ENCODE peak calls at places on chromosomes 11 and 22, in ten cellular contexts. W is CD8-positive, alpha-beta memory T cell; G is stomach; V is IMR-90; T is AG04450; Y is prostate gland; S is CD8-positive, alpha-beta T cell; D is neural progenitor cell; H is GM23248; K is lower lobe of right lung. O is an unnamed sample.

GRCh38 chr11:31921066-31921465 is 109.9 kb upstream of the PAX6 start:
- DNase-seq in W (no peak), G (no peak), V (no peak), T (no peak), Y (no peak), S (no peak), D (no peak), H (no peak), K (no peak), O (no peak)

GRCh38 chr11:27183672-27184457 is 143.2 kb downstream of the BBOX1 start:
- DNase-seq in W (peak; percentile 30), G (peak; percentile 62), V (peak; percentile 72), T (peak; percentile 41), Y (peak; percentile 64), S (peak; percentile 29), D (peak; percentile 75), H (peak; percentile 86), K (no peak), O (peak; percentile 32)

GRCh38 chr11:117941163-117941707 is 12.0 kb upstream of the TMPRSS13 start:
- DNase-seq in W (no peak), G (peak; percentile 17), V (no peak), T (no peak), Y (no peak), S (no peak), D (no peak), H (no peak), K (no peak), O (peak; percentile 38)

GRCh38 chr22:45199723-45200122 is 36.0 kb downstream of the NUP50 start:
- DNase-seq in W (no peak), G (no peak), V (no peak), T (no peak), Y (no peak), S (no peak), D (no peak), H (no peak), K (peak; percentile 41), O (no peak)

GRCh38 chr11:68965901-68966868 is 14.6 kb downstream of the MRGPRD start:
- DNase-seq in W (no peak), G (no peak), V (no peak), T (no peak), Y (no peak), S (peak; percentile 48), D (no peak), H (no peak), K (peak; percentile 29), O (no peak)

GRCh38 chr11:128884703-128885338 is 6.3 kb upstream of the KCNJ5 start:
- DNase-seq in W (peak; percentile 64), G (peak; percentile 70), V (peak; percentile 69), T (peak; percentile 33), Y (peak; percentile 78), S (peak; percentile 50), D (peak; percentile 73), H (peak; percentile 69), K (no peak), O (peak; percentile 63)

GRCh38 chr11:4610258-4610935 is 2.4 kb upstream of the TRIM68 start:
- DNase-seq in W (peak; percentile 11), G (no peak), V (peak; percentile 5), T (no peak), Y (no peak), S (no peak), D (no peak), H (peak; percentile 23), K (no peak), O (no peak)

GRCh38 chr11:73406619-73407018 is 30.4 kb downstream of the RELT start:
- DNase-seq in W (no peak), G (no peak), V (no peak), T (no peak), Y (no peak), S (no peak), D (no peak), H (no peak), K (no peak), O (no peak)

GRCh38 chr11:22432331-22433065 is 94.3 kb downstream of the SLC17A6 start:
- DNase-seq in W (no peak), G (no peak), V (peak; percentile 24), T (no peak), Y (no peak), S (no peak), D (peak; percentile 32), H (peak; percentile 58), K (no peak), O (no peak)

GRCh38 chr11:7437706-7438105 is 47.6 kb upstream of the OLFML1 start:
- DNase-seq in W (no peak), G (no peak), V (no peak), T (no peak), Y (no peak), S (no peak), D (no peak), H (peak; percentile 80), K (no peak), O (no peak)

GRCh38 chr11:16158426-16158994 is 197.8 kb downstream of the SOX6 start:
- DNase-seq in W (no peak), G (no peak), V (no peak), T (no peak), Y (no peak), S (no peak), D (no peak), H (no peak), K (no peak), O (no peak)

GRCh38 chr11:61026121-61027031 is 54.9 kb downstream of the CD6 start:
- DNase-seq in W (peak; percentile 89), G (no peak), V (no peak), T (no peak), Y (no peak), S (peak; percentile 60), D (no peak), H (no peak), K (no peak), O (peak; percentile 63)

DNA sequence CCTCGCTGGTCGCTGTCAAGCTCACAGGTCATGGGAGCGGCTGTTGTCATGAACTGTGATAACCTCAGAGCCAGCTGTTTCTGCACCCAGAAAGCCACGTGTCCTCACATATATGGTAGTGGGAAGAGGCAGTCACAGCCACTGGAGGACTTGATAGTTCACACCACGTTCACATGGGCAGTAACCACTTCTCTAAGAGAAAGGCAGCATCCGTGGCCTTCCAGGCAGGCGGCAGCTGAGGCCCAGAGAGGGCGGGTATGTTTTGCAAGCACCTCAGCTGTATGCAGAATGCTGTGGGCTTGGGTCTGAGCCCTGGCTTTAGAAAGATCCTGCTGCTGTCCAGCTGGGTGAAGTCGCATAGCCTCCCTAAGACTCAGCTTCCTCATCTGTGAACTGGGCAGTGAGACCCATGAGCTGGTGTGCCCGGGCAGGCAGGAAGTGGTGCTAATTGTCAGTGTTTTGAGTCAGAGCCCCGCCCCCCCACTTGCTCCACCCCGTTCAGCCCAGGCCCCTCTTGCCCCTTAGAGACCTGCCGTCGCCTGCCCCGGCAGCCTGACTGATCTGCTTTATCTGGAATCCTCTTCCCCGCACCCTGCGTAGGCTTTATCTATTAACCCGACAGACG is 13.3 kb downstream of the TTC38 start:
- DNase-seq in W (no peak), G (no peak), V (no peak), T (no peak), Y (no peak), S (peak; percentile 45), D (no peak), H (no peak), K (peak; percentile 48), O (no peak)
- H3K9me3 ChIP-seq in W (no peaks in the 10 kb centered on the region), G (no peaks in the 10 kb centered on the region), V (no peaks in the 10 kb centered on the region), T (no peaks in the 10 kb centered on the region), Y (no peaks in the 10 kb centered on the region), S (no peaks in the 10 kb centered on the region), D (no peaks in the 10 kb centered on the region), H (no peaks in the 10 kb centered on the region), K (no peaks in the 10 kb centered on the region), O (no peaks in the 10 kb centered on the region)

GRCh38 chr11:2645779-2646118 is 54.0 kb downstream of the KCNQ1OT1 start:
- DNase-seq in W (no peak), G (no peak), V (no peak), T (no peak), Y (no peak), S (no peak), D (no peak), H (no peak), K (no peak), O (no peak)
- H3K9me3 ChIP-seq in W (peaks cover 22% of the 10 kb centered on the region), G (peaks cover 86% of the 10 kb centered on the region), V (peaks cover 49% of the 10 kb centered on the region), T (peaks cover 25% of the 10 kb centered on the region), Y (no peaks in the 10 kb centered on the region), S (peaks cover 17% of the 10 kb centered on the region), D (peaks cover 66% of the 10 kb centered on the region), H (peaks cover 25% of the 10 kb centered on the region), K (peaks cover 89% of the 10 kb centered on the region), O (peaks cover 33% of the 10 kb centered on the region)

GRCh38 chr11:14345668-14346067 is 13.3 kb downstream of the RRAS2 start:
- DNase-seq in W (no peak), G (no peak), V (peak; percentile 23), T (no peak), Y (no peak), S (no peak), D (no peak), H (no peak), K (no peak), O (no peak)
- H3K9me3 ChIP-seq in W (no peaks in the 10 kb centered on the region), G (no peaks in the 10 kb centered on the region), V (no peaks in the 10 kb centered on the region), T (peaks cover 10% of the 10 kb centered on the region), Y (no peaks in the 10 kb centered on the region), S (peaks cover 3% of the 10 kb centered on the region), D (no peaks in the 10 kb centered on the region), H (no peaks in the 10 kb centered on the region), K (peaks cover 7% of the 10 kb centered on the region), O (peaks cover 5% of the 10 kb centered on the region)

GRCh38 chr22:49570032-49570848 is 257.4 kb downstream of the BRD1 start:
- DNase-seq in W (no peak), G (peak; percentile 10), V (no peak), T (no peak), Y (no peak), S (no peak), D (no peak), H (no peak), K (peak; percentile 10), O (no peak)

GRCh38 chr22:49567894-49568750 is 259.6 kb downstream of the BRD1 start:
- DNase-seq in W (no peak), G (no peak), V (no peak), T (no peak), Y (no peak), S (no peak), D (no peak), H (no peak), K (no peak), O (no peak)

GRCh38 chr22:49566693-49567092 is 261.0 kb downstream of the BRD1 start:
- DNase-seq in W (no peak), G (no peak), V (no peak), T (no peak), Y (no peak), S (no peak), D (no peak), H (no peak), K (no peak), O (no peak)

GRCh38 chr22:49569286-49570031 is 258.2 kb downstream of the BRD1 start:
- DNase-seq in W (no peak), G (peak; percentile 11), V (no peak), T (no peak), Y (no peak), S (no peak), D (no peak), H (no peak), K (no peak), O (no peak)

DNA sequence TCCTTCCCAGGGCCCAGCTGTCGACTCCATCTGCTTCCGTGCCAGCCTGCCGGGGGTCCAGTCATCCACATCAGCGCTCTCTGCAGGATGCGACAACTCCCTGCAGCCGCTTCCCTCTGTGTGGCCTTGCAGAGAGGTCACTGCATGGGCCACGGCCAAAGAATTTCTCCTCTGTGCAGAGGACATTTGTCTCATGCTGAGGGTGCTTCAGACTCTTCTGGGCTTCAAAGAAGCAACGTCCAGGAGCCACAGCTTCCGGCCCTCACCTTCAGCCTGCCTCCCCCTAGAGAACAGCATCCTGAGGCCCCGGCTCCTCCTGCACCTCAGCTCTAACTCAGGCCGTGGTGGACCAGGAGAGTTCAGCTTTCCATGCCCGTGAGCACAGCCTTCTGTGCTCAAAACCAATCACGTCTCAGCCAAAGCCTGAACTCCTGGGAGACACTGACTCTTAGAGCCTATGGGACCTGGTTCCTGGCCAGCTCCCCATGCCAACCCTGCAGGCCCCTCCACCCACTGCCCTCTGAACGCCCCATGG is 258.9 kb downstream of the BRD1 start:
- DNase-seq in W (no peak), G (no peak), V (no peak), T (no peak), Y (no peak), S (no peak), D (peak; percentile 18), H (no peak), K (no peak), O (no peak)
- H3K9me3 ChIP-seq in W (no peaks in the 10 kb centered on the region), G (no peaks in the 10 kb centered on the region), V (peaks cover 61% of the 10 kb centered on the region), T (peaks cover 88% of the 10 kb centered on the region), Y (no peaks in the 10 kb centered on the region), S (no peaks in the 10 kb centered on the region), D (no peaks in the 10 kb centered on the region), H (no peaks in the 10 kb centered on the region), K (no peaks in the 10 kb centered on the region), O (no peaks in the 10 kb centered on the region)